ENCODE peak calls at places on chromosomes 7 and 10, in seven cellular contexts. D is fibroblast of lung, Z is OCI-LY7, K is astrocyte, B is GM23338, F is PC-3, G is SK-N-SH. U is an unnamed sample.

GRCh38 chr10:103273026-103273425 is 3.9 kb upstream of the INA start:
- DNase-seq in D (peak), Z (no peak), K (peak), B (no peak), F (peak), G (no peak), U (peak)

GRCh38 chr7:34320926-34321609 is 336.9 kb upstream of the NPSR1 start:
- DNase-seq in D (peak), Z (peak), K (peak), B (peak), F (peak), G (peak), U (peak)

GRCh38 chr10:91570220-91570619 is 62.7 kb downstream of the PPP1R3C start:
- DNase-seq in D (no peak), Z (no peak), K (no peak), B (no peak), F (no peak), G (no peak), U (no peak)

GRCh38 chr7:33334349-33334748 is 205.0 kb downstream of the BBS9 start:
- DNase-seq in D (peak), Z (peak), K (peak), B (peak), F (peak), G (peak), U (peak)

GRCh38 chr10:405648-406047 is 270.4 kb downstream of the ZMYND11 start:
- DNase-seq in D (no peak), Z (no peak), K (no peak), B (no peak), F (no peak), G (no peak), U (no peak)

GRCh38 chr10:57015187-57015586 is 654.1 kb upstream of the ZWINT start:
- DNase-seq in D (no peak), Z (no peak), K (no peak), B (no peak), F (no peak), G (no peak), U (no peak)

GRCh38 chr10:34241226-34242000 is 573.7 kb downstream of the PARD3 start:
- DNase-seq in D (no peak), Z (no peak), K (no peak), B (no peak), F (no peak), G (no peak), U (no peak)

GRCh38 chr7:101536232-101536631 is 92.9 kb downstream of the MYL10 start:
- DNase-seq in D (no peak), Z (no peak), K (no peak), B (no peak), F (no peak), G (peak), U (no peak)

GRCh38 chr10:132701099-132701845 is 84.7 kb downstream of the NKX6-2 start:
- DNase-seq in D (no peak), Z (no peak), K (no peak), B (no peak), F (no peak), G (no peak), U (no peak)

GRCh38 chr7:96026606-96027005 is 254.3 kb downstream of the DYNC1I1 start:
- DNase-seq in D (peak), Z (no peak), K (peak), B (no peak), F (peak), G (no peak), U (peak)

GRCh38 chr10:103660364-103661197 is 167.1 kb downstream of the NEURL1 start:
- DNase-seq in D (peak), Z (no peak), K (no peak), B (no peak), F (no peak), G (no peak), U (peak)

GRCh38 chr10:97483526-97483925 is 14.7 kb downstream of the MMS19 start:
- DNase-seq in D (no peak), Z (no peak), K (no peak), B (no peak), F (no peak), G (no peak), U (no peak)

GRCh38 chr10:54402576-54402975 is 398.5 kb downstream of the PCDH15 start:
- DNase-seq in D (peak), Z (peak), K (peak), B (peak), F (peak), G (peak), U (peak)

GRCh38 chr7:7221602-7222038 is 39.3 kb downstream of the C1GALT1 start:
- DNase-seq in D (peak), Z (no peak), K (peak), B (no peak), F (peak), G (peak), U (peak)

GRCh38 chr10:95741807-95742528 is 14.0 kb upstream of the ENTPD1 start:
- DNase-seq in D (peak), Z (peak), K (peak), B (peak), F (no peak), G (no peak), U (peak)

GRCh38 chr10:27612615-27613014 is 108.5 kb downstream of the RAB18 start:
- DNase-seq in D (no peak), Z (no peak), K (no peak), B (no peak), F (no peak), G (no peak), U (no peak)

GRCh38 chr10:21831986-21832735 is 171.4 kb downstream of the DNAJC1 start:
- DNase-seq in D (peak), Z (no peak), K (peak), B (no peak), F (no peak), G (no peak), U (peak)

GRCh38 chr7:142602756-142603155 is 146.5 kb upstream of the PRSS1 start:
- DNase-seq in D (peak), Z (no peak), K (no peak), B (no peak), F (no peak), G (no peak), U (no peak)

GRCh38 chr7:7736671-7737070 is 18.3 kb upstream of the RPA3 start:
- DNase-seq in D (no peak), Z (no peak), K (no peak), B (peak), F (no peak), G (no peak), U (no peak)

GRCh38 chr7:47266799-47267198 is 315.1 kb downstream of the TNS3 start:
- DNase-seq in D (peak), Z (no peak), K (no peak), B (no peak), F (peak), G (no peak), U (peak)

GRCh38 chr7:45872116-45873034 is 507 bp downstream of the CCDC201 start:
- DNase-seq in D (no peak), Z (peak), K (no peak), B (peak), F (peak), G (no peak), U (peak)

GRCh38 chr7:88291401-88292173 is 15.1 kb downstream of the STEAP4 start:
- DNase-seq in D (peak), Z (no peak), K (peak), B (no peak), F (peak), G (no peak), U (peak)

GRCh38 chr10:114403545-114404161 is 649 bp downstream of the AFAP1L2 start:
- DNase-seq in D (peak), Z (no peak), K (no peak), B (peak), F (no peak), G (peak), U (peak)

GRCh38 chr7:13948019-13948781 is 41.3 kb downstream of the ETV1 start:
- DNase-seq in D (peak), Z (no peak), K (peak), B (no peak), F (no peak), G (no peak), U (no peak)

GRCh38 chr7:82021713-82022112 is 251.9 kb upstream of the HGF start:
- DNase-seq in D (no peak), Z (no peak), K (no peak), B (no peak), F (no peak), G (no peak), U (no peak)

GRCh38 chr10:23063387-23064287 is 31.7 kb upstream of the MSRB2 start:
- DNase-seq in D (peak), Z (no peak), K (peak), B (no peak), F (no peak), G (no peak), U (peak)

GRCh38 chr10:79223346-79224048 is 123.8 kb upstream of the PPIF start:
- DNase-seq in D (peak), Z (no peak), K (peak), B (peak), F (no peak), G (peak), U (no peak)

GRCh38 chr10:4677296-4678021 is 148.5 kb upstream of the AKR1E2 start:
- DNase-seq in D (peak), Z (no peak), K (peak), B (no peak), F (peak), G (no peak), U (peak)

GRCh38 chr10:109029870-109030269 is 893.4 kb downstream of the XPNPEP1 start:
- DNase-seq in D (peak), Z (no peak), K (peak), B (no peak), F (no peak), G (no peak), U (peak)

GRCh38 chr7:73893342-73894101 is 32.6 kb downstream of the TMEM270 start:
- DNase-seq in D (peak), Z (no peak), K (peak), B (no peak), F (no peak), G (no peak), U (peak)

GRCh38 chr10:103849880-103850571 is 5.3 kb downstream of the SH3PXD2A start:
- DNase-seq in D (peak), Z (no peak), K (peak), B (no peak), F (peak), G (no peak), U (peak)

GRCh38 chr7:27071622-27072390 is 24.0 kb downstream of the HOXA1 start:
- DNase-seq in D (no peak), Z (no peak), K (no peak), B (no peak), F (no peak), G (no peak), U (no peak)

GRCh38 chr7:119177863-119178262 is 953.4 kb downstream of the ANKRD7 start:
- DNase-seq in D (no peak), Z (no peak), K (no peak), B (no peak), F (no peak), G (no peak), U (no peak)
- H2AFZ ChIP-seq in D (no peak), Z (no peak), K (no peak), B (no peak), F (no peak), G (no peak), U (no peak)

DNA sequence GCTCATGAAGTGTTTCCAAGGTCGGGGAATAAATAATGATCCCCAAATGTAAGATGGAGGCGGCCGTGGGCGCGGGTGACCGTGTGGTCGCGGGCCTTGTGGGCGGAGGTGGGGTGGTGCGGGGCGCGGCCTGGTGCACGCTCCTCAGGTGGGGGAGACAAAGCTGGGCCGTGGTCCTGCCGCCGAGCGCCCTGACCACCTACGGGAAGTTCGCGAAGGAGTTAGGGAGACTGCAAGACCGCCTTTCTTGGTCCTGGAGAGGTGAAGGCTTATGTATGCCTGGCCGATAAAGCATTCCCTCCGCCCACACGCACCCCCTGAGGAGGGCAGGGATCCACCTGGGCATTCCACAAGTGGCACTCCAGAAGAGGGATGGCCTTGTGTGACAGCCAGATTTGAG is 1.6 kb downstream of the MTURN start:
- DNase-seq in D (no peak), Z (no peak), K (no peak), B (peak), F (no peak), G (no peak), U (no peak)
- H2AFZ ChIP-seq in D (no peak), Z (no peak), K (peak), B (peak), F (peak), G (peak), U (peak)

GRCh38 chr10:32207544-32207943 is 139.4 kb downstream of the EPC1 start:
- DNase-seq in D (peak), Z (peak), K (no peak), B (peak), F (peak), G (peak), U (peak)
- H2AFZ ChIP-seq in D (no peak), Z (peak), K (no peak), B (peak), F (peak), G (no peak), U (no peak)

GRCh38 chr10:71708897-71709882 is 10.4 kb downstream of the C10orf105 start:
- DNase-seq in D (no peak), Z (no peak), K (no peak), B (peak), F (no peak), G (no peak), U (no peak)

GRCh38 chr10:71710519-71710918 is 9.1 kb downstream of the C10orf105 start:
- DNase-seq in D (no peak), Z (no peak), K (no peak), B (no peak), F (no peak), G (no peak), U (no peak)

GRCh38 chr10:71706216-71707121 is 13.1 kb downstream of the C10orf105 start:
- DNase-seq in D (no peak), Z (no peak), K (no peak), B (no peak), F (no peak), G (no peak), U (no peak)

GRCh38 chr10:71707240-71707789 is 12.3 kb downstream of the C10orf105 start:
- DNase-seq in D (no peak), Z (no peak), K (no peak), B (no peak), F (no peak), G (no peak), U (no peak)

GRCh38 chr10:71708301-71708703 is 11.3 kb downstream of the C10orf105 start:
- DNase-seq in D (peak), Z (peak), K (no peak), B (peak), F (peak), G (peak), U (peak)
- H2AFZ ChIP-seq in D (no peak), Z (peak), K (no peak), B (peak), F (no peak), G (no peak), U (no peak)

U was measured in GM23248.